ENCODE peak calls at places on chromosomes 7 and 10, in eight cellular contexts. One of them, this sample, is unnamed.

GRCh38 chr10:125786547-125786946 is 10.9 kb upstream of the MMP21 start:
- DNase-seq in RWPE1: no peak
- DNase-seq in astrocyte: no peak
- DNase-seq in GM12865: no peak
- DNase-seq in endodermal cell: no peak
- DNase-seq in cardiac fibroblast: no peak
- DNase-seq in fibroblast of the aortic adventitia: no peak
- DNase-seq in mesothelial cell of epicardium: no peak
- DNase-seq in this sample: no peak

GRCh38 chr7:38863609-38864291 is 45.2 kb downstream of the VPS41 start:
- DNase-seq in RWPE1: peak
- DNase-seq in mesothelial cell of epicardium: no peak
- DNase-seq in endodermal cell: peak
- DNase-seq in GM12865: no peak
- DNase-seq in cardiac fibroblast: no peak
- DNase-seq in astrocyte: no peak
- DNase-seq in fibroblast of the aortic adventitia: no peak
- DNase-seq in this sample: no peak

GRCh38 chr10:123930340-123931001 is 38.9 kb upstream of the CPXM2 start:
- DNase-seq in astrocyte: peak
- DNase-seq in GM12865: no peak
- DNase-seq in mesothelial cell of epicardium: no peak
- DNase-seq in RWPE1: peak
- DNase-seq in endodermal cell: no peak
- DNase-seq in cardiac fibroblast: peak
- DNase-seq in fibroblast of the aortic adventitia: peak
- DNase-seq in this sample: no peak

GRCh38 chr7:118040562-118040961 is 143.4 kb upstream of the LSM8 start:
- DNase-seq in fibroblast of the aortic adventitia: no peak
- DNase-seq in endodermal cell: no peak
- DNase-seq in mesothelial cell of epicardium: no peak
- DNase-seq in RWPE1: no peak
- DNase-seq in cardiac fibroblast: no peak
- DNase-seq in GM12865: no peak
- DNase-seq in astrocyte: no peak
- DNase-seq in this sample: no peak

GRCh38 chr10:132374612-132375011 is 22.4 kb upstream of the PWWP2B start:
- DNase-seq in GM12865: no peak
- DNase-seq in mesothelial cell of epicardium: peak
- DNase-seq in cardiac fibroblast: no peak
- DNase-seq in astrocyte: no peak
- DNase-seq in endodermal cell: no peak
- DNase-seq in RWPE1: no peak
- DNase-seq in fibroblast of the aortic adventitia: no peak
- DNase-seq in this sample: no peak

GRCh38 chr7:159040146-159040545 is 104.5 kb downstream of the VIPR2 start:
- DNase-seq in astrocyte: no peak
- DNase-seq in fibroblast of the aortic adventitia: no peak
- DNase-seq in cardiac fibroblast: no peak
- DNase-seq in RWPE1: no peak
- DNase-seq in mesothelial cell of epicardium: no peak
- DNase-seq in GM12865: no peak
- DNase-seq in endodermal cell: no peak
- DNase-seq in this sample: no peak

GRCh38 chr7:68904635-68905034 is 693.6 kb upstream of the AUTS2 start:
- DNase-seq in mesothelial cell of epicardium: no peak
- DNase-seq in cardiac fibroblast: peak
- DNase-seq in endodermal cell: no peak
- DNase-seq in GM12865: no peak
- DNase-seq in astrocyte: peak
- DNase-seq in RWPE1: no peak
- DNase-seq in fibroblast of the aortic adventitia: no peak
- DNase-seq in this sample: no peak

GRCh38 chr10:47175181-47176080 is 124.6 kb upstream of the GDF10 start:
- DNase-seq in mesothelial cell of epicardium: no peak
- DNase-seq in RWPE1: no peak
- DNase-seq in fibroblast of the aortic adventitia: no peak
- DNase-seq in endodermal cell: peak
- DNase-seq in astrocyte: no peak
- DNase-seq in cardiac fibroblast: no peak
- DNase-seq in GM12865: no peak
- DNase-seq in this sample: no peak

GRCh38 chr10:130141460-130141859 is 5.3 kb downstream of the GLRX3 start:
- DNase-seq in astrocyte: peak
- DNase-seq in endodermal cell: no peak
- DNase-seq in cardiac fibroblast: peak
- DNase-seq in mesothelial cell of epicardium: no peak
- DNase-seq in RWPE1: no peak
- DNase-seq in fibroblast of the aortic adventitia: peak
- DNase-seq in GM12865: peak
- DNase-seq in this sample: no peak

GRCh38 chr10:132417957-132418441 is 21.0 kb downstream of the PWWP2B start:
- DNase-seq in mesothelial cell of epicardium: no peak
- DNase-seq in GM12865: no peak
- DNase-seq in astrocyte: no peak
- DNase-seq in RWPE1: no peak
- DNase-seq in cardiac fibroblast: no peak
- DNase-seq in endodermal cell: no peak
- DNase-seq in fibroblast of the aortic adventitia: no peak
- DNase-seq in this sample: no peak

GRCh38 chr10:120684211-120684610 is 167.0 kb upstream of the WDR11 start:
- DNase-seq in mesothelial cell of epicardium: no peak
- DNase-seq in endodermal cell: no peak
- DNase-seq in GM12865: no peak
- DNase-seq in cardiac fibroblast: no peak
- DNase-seq in astrocyte: no peak
- DNase-seq in RWPE1: no peak
- DNase-seq in fibroblast of the aortic adventitia: no peak
- DNase-seq in this sample: no peak

GRCh38 chr10:63605568-63605967 is 84.4 kb downstream of the REEP3 start:
- DNase-seq in cardiac fibroblast: no peak
- DNase-seq in endodermal cell: no peak
- DNase-seq in fibroblast of the aortic adventitia: no peak
- DNase-seq in astrocyte: peak
- DNase-seq in mesothelial cell of epicardium: no peak
- DNase-seq in GM12865: no peak
- DNase-seq in RWPE1: no peak
- DNase-seq in this sample: no peak

GRCh38 chr7:28623105-28623730 is 210.9 kb downstream of the CREB5 start:
- DNase-seq in mesothelial cell of epicardium: no peak
- DNase-seq in fibroblast of the aortic adventitia: peak
- DNase-seq in endodermal cell: no peak
- DNase-seq in GM12865: peak
- DNase-seq in cardiac fibroblast: peak
- DNase-seq in astrocyte: peak
- DNase-seq in RWPE1: no peak
- DNase-seq in this sample: no peak

GRCh38 chr7:114504586-114504985 is 90.0 kb downstream of the FOXP2 start:
- DNase-seq in astrocyte: no peak
- DNase-seq in cardiac fibroblast: peak
- DNase-seq in endodermal cell: no peak
- DNase-seq in RWPE1: no peak
- DNase-seq in mesothelial cell of epicardium: no peak
- DNase-seq in GM12865: no peak
- DNase-seq in fibroblast of the aortic adventitia: peak
- DNase-seq in this sample: no peak

GRCh38 chr7:155831807-155832524 is 19.7 kb upstream of the SHH start:
- DNase-seq in endodermal cell: no peak
- DNase-seq in cardiac fibroblast: no peak
- DNase-seq in GM12865: no peak
- DNase-seq in RWPE1: no peak
- DNase-seq in mesothelial cell of epicardium: no peak
- DNase-seq in astrocyte: no peak
- DNase-seq in fibroblast of the aortic adventitia: no peak
- DNase-seq in this sample: no peak

GRCh38 chr10:110323503-110323902 is 18.8 kb upstream of the SMNDC1 start:
- DNase-seq in fibroblast of the aortic adventitia: peak
- DNase-seq in endodermal cell: no peak
- DNase-seq in cardiac fibroblast: peak
- DNase-seq in astrocyte: peak
- DNase-seq in GM12865: no peak
- DNase-seq in mesothelial cell of epicardium: no peak
- DNase-seq in RWPE1: peak
- DNase-seq in this sample: no peak

GRCh38 chr10:133401981-133402725 is 8.2 kb downstream of the MTG1 start:
- DNase-seq in astrocyte: no peak
- DNase-seq in mesothelial cell of epicardium: no peak
- DNase-seq in fibroblast of the aortic adventitia: no peak
- DNase-seq in endodermal cell: no peak
- DNase-seq in RWPE1: no peak
- DNase-seq in cardiac fibroblast: no peak
- DNase-seq in GM12865: no peak
- DNase-seq in this sample: no peak

GRCh38 chr7:13908667-13909382 is 80.6 kb downstream of the ETV1 start:
- DNase-seq in endodermal cell: no peak
- DNase-seq in cardiac fibroblast: no peak
- DNase-seq in fibroblast of the aortic adventitia: no peak
- DNase-seq in RWPE1: no peak
- DNase-seq in mesothelial cell of epicardium: no peak
- DNase-seq in GM12865: no peak
- DNase-seq in astrocyte: peak
- DNase-seq in this sample: no peak

GRCh38 chr10:31321396-31321941 is 2.5 kb downstream of the ZEB1 start:
- DNase-seq in fibroblast of the aortic adventitia: peak
- DNase-seq in astrocyte: peak
- DNase-seq in mesothelial cell of epicardium: no peak
- DNase-seq in GM12865: peak
- DNase-seq in endodermal cell: no peak
- DNase-seq in cardiac fibroblast: peak
- DNase-seq in RWPE1: no peak
- DNase-seq in this sample: no peak

GRCh38 chr10:3749597-3750351 is 35.2 kb downstream of the KLF6 start:
- DNase-seq in cardiac fibroblast: peak
- DNase-seq in mesothelial cell of epicardium: no peak
- DNase-seq in astrocyte: peak
- DNase-seq in fibroblast of the aortic adventitia: peak
- DNase-seq in RWPE1: peak
- DNase-seq in endodermal cell: no peak
- DNase-seq in GM12865: no peak
- DNase-seq in this sample: no peak

GRCh38 chr10:66218981-66219587 is 706.8 kb upstream of the LRRTM3 start:
- DNase-seq in mesothelial cell of epicardium: no peak
- DNase-seq in RWPE1: no peak
- DNase-seq in cardiac fibroblast: no peak
- DNase-seq in endodermal cell: no peak
- DNase-seq in fibroblast of the aortic adventitia: no peak
- DNase-seq in astrocyte: peak
- DNase-seq in GM12865: no peak
- DNase-seq in this sample: no peak

DNA sequence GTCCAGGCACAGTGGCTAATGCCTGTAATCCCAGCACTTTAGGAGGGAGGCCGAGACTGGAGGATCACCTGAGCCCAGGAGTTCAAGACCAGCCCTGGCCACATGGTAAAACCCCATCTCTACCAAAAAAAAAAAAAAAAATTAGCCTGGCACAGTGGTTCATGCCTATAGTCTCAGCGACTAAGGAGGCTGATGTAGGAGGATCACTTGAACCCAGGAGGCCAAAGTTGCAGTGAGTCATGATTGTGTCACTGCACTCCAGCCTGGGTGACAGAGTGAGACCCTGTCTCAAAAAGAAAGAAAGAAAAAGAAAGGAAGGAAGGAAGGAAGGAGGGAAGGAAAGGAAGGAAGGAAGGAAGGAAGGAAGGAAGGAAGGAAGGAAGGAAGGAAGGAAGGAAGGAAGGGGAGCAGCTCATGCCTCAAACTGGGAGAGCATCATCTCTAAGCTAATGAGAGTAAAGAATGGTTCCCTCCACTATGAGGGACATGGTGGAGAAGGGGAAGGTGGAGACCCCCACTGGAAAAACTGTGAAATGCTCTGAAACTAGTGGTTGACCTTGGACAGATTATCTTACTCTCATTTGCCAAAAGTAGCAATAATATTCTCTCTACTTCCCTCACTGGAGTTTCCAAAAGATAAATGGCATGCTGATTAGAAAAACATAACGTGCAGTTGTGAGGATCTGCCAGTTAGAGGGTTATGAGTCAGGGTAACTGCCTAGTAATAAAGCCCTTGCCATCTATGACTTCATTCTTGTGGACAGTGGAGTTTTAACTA is 16.8 kb downstream of the GIMAP5 start:
- DNase-seq in RWPE1: no peak
- DNase-seq in cardiac fibroblast: no peak
- DNase-seq in astrocyte: no peak
- DNase-seq in mesothelial cell of epicardium: no peak
- DNase-seq in fibroblast of the aortic adventitia: no peak
- DNase-seq in GM12865: peak
- DNase-seq in endodermal cell: peak
- DNase-seq in this sample: no peak
- TF ChIP-seq CTCF in RWPE1: no peak
- TF ChIP-seq CTCF in cardiac fibroblast: no peak
- TF ChIP-seq CTCF in astrocyte: peak
- TF ChIP-seq CTCF in mesothelial cell of epicardium: no peak
- TF ChIP-seq CTCF in fibroblast of the aortic adventitia: no peak
- TF ChIP-seq CTCF in GM12865: peak
- TF ChIP-seq CTCF in endodermal cell: peak
- TF ChIP-seq CTCF in this sample: no peak

GRCh38 chr7:116782177-116782711 is 80.1 kb upstream of the CAPZA2 start:
- DNase-seq in astrocyte: peak
- DNase-seq in mesothelial cell of epicardium: no peak
- DNase-seq in RWPE1: no peak
- DNase-seq in cardiac fibroblast: peak
- DNase-seq in GM12865: no peak
- DNase-seq in fibroblast of the aortic adventitia: peak
- DNase-seq in endodermal cell: peak
- DNase-seq in this sample: no peak
- TF ChIP-seq CTCF in astrocyte: no peak
- TF ChIP-seq CTCF in mesothelial cell of epicardium: no peak
- TF ChIP-seq CTCF in RWPE1: no peak
- TF ChIP-seq CTCF in cardiac fibroblast: no peak
- TF ChIP-seq CTCF in GM12865: no peak
- TF ChIP-seq CTCF in fibroblast of the aortic adventitia: no peak
- TF ChIP-seq CTCF in endodermal cell: no peak
- TF ChIP-seq CTCF in this sample: no peak

DNA sequence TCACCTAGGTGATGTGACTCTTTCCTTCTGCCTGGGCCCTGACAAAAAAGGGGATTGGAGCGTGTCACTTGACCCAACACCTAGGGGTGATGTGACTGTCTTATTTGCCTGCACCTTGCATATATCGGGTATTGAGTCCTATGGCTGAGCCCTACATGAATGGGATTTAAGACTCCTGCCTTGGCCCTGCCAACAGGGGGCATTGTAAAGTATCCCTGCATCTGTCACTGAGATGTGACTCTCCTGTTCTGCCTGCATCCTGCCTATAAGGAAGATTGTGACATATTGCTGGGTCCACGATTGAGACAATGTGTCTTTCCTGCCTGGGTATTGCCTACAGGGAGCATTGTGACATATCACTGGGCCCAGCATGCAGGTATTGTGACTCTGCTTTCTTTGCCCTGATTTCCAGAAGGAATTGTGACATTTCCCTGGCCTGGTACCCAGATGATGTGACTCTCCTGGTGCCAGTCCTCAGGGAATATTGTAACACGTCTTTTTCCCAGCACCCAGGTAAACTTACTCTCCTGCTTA is 14.2 kb upstream of the ZNF107 start:
- DNase-seq in mesothelial cell of epicardium: no peak
- DNase-seq in astrocyte: no peak
- DNase-seq in fibroblast of the aortic adventitia: no peak
- DNase-seq in GM12865: no peak
- DNase-seq in RWPE1: no peak
- DNase-seq in cardiac fibroblast: no peak
- DNase-seq in endodermal cell: no peak
- DNase-seq in this sample: no peak
- TF ChIP-seq CTCF in mesothelial cell of epicardium: no peak
- TF ChIP-seq CTCF in astrocyte: no peak
- TF ChIP-seq CTCF in fibroblast of the aortic adventitia: no peak
- TF ChIP-seq CTCF in GM12865: no peak
- TF ChIP-seq CTCF in RWPE1: no peak
- TF ChIP-seq CTCF in cardiac fibroblast: no peak
- TF ChIP-seq CTCF in endodermal cell: no peak
- TF ChIP-seq CTCF in this sample: no peak

GRCh38 chr10:84008878-84009277 is 130.4 kb upstream of the GHITM start:
- DNase-seq in endodermal cell: peak
- DNase-seq in GM12865: peak
- DNase-seq in mesothelial cell of epicardium: no peak
- DNase-seq in astrocyte: no peak
- DNase-seq in fibroblast of the aortic adventitia: no peak
- DNase-seq in RWPE1: peak
- DNase-seq in cardiac fibroblast: peak
- DNase-seq in this sample: no peak
- TF ChIP-seq CTCF in endodermal cell: peak
- TF ChIP-seq CTCF in GM12865: peak
- TF ChIP-seq CTCF in mesothelial cell of epicardium: peak
- TF ChIP-seq CTCF in astrocyte: peak
- TF ChIP-seq CTCF in fibroblast of the aortic adventitia: peak
- TF ChIP-seq CTCF in RWPE1: peak
- TF ChIP-seq CTCF in cardiac fibroblast: peak
- TF ChIP-seq CTCF in this sample: no peak